ENCODE peak calls at places on chromosomes 1 and 21, in nine cellular contexts. One of them, this sample, is unnamed.

GRCh38 chr1:231558711-231559205 is 30.3 kb downstream of the TSNAX start:
- DNase-seq in endothelial cell of umbilical vein: peak; percentile 37
- DNase-seq in stomach: no peak
- DNase-seq in IMR-90: no peak
- DNase-seq in HL-60: no peak
- DNase-seq in ovary: no peak
- DNase-seq in lower lobe of right lung: no peak
- DNase-seq in breast epithelium: no peak
- DNase-seq in AG04450: no peak
- DNase-seq in this sample: no peak

GRCh38 chr1:41773144-41773571 is 145.6 kb downstream of the HIVEP3 start:
- DNase-seq in endothelial cell of umbilical vein: no peak
- DNase-seq in stomach: peak; percentile 83
- DNase-seq in IMR-90: peak; percentile 80
- DNase-seq in HL-60: no peak
- DNase-seq in ovary: no peak
- DNase-seq in lower lobe of right lung: no peak
- DNase-seq in breast epithelium: peak; percentile 94
- DNase-seq in AG04450: no peak
- DNase-seq in this sample: no peak

GRCh38 chr1:238485062-238485905 is 594.6 kb upstream of the ZP4 start:
- DNase-seq in endothelial cell of umbilical vein: no peak
- DNase-seq in stomach: no peak
- DNase-seq in IMR-90: peak; percentile 60
- DNase-seq in HL-60: no peak
- DNase-seq in ovary: no peak
- DNase-seq in lower lobe of right lung: no peak
- DNase-seq in breast epithelium: no peak
- DNase-seq in AG04450: no peak
- DNase-seq in this sample: no peak

GRCh38 chr1:48203287-48203900 is 19.1 kb upstream of the SLC5A9 start:
- DNase-seq in endothelial cell of umbilical vein: peak; percentile 57
- DNase-seq in stomach: no peak
- DNase-seq in IMR-90: peak; percentile 22
- DNase-seq in HL-60: no peak
- DNase-seq in ovary: no peak
- DNase-seq in lower lobe of right lung: no peak
- DNase-seq in breast epithelium: no peak
- DNase-seq in AG04450: no peak
- DNase-seq in this sample: no peak

GRCh38 chr1:221543529-221544120 is 198.3 kb downstream of the DUSP10 start:
- DNase-seq in endothelial cell of umbilical vein: peak; percentile 25
- DNase-seq in stomach: no peak
- DNase-seq in IMR-90: peak; percentile 54
- DNase-seq in HL-60: no peak
- DNase-seq in ovary: no peak
- DNase-seq in lower lobe of right lung: no peak
- DNase-seq in breast epithelium: no peak
- DNase-seq in AG04450: no peak
- DNase-seq in this sample: no peak

GRCh38 chr1:163439506-163439905 is 117.8 kb downstream of the NUF2 start:
- DNase-seq in endothelial cell of umbilical vein: no peak
- DNase-seq in stomach: no peak
- DNase-seq in IMR-90: no peak
- DNase-seq in HL-60: no peak
- DNase-seq in ovary: no peak
- DNase-seq in lower lobe of right lung: no peak
- DNase-seq in breast epithelium: no peak
- DNase-seq in AG04450: no peak
- DNase-seq in this sample: no peak

GRCh38 chr1:22169816-22170215 is 26.9 kb upstream of the WNT4 start:
- DNase-seq in endothelial cell of umbilical vein: no peak
- DNase-seq in stomach: no peak
- DNase-seq in IMR-90: no peak
- DNase-seq in HL-60: no peak
- DNase-seq in ovary: no peak
- DNase-seq in lower lobe of right lung: no peak
- DNase-seq in breast epithelium: no peak
- DNase-seq in AG04450: no peak
- DNase-seq in this sample: no peak

GRCh38 chr1:150186789-150187559 is 37.3 kb downstream of the PLEKHO1 start:
- DNase-seq in endothelial cell of umbilical vein: peak; percentile 40
- DNase-seq in stomach: no peak
- DNase-seq in IMR-90: peak; percentile 56
- DNase-seq in HL-60: peak; percentile 41
- DNase-seq in ovary: no peak
- DNase-seq in lower lobe of right lung: no peak
- DNase-seq in breast epithelium: no peak
- DNase-seq in AG04450: no peak
- DNase-seq in this sample: no peak

GRCh38 chr1:25647863-25648262 is 31.3 kb downstream of the MAN1C1 start:
- DNase-seq in endothelial cell of umbilical vein: no peak
- DNase-seq in stomach: no peak
- DNase-seq in IMR-90: no peak
- DNase-seq in HL-60: no peak
- DNase-seq in ovary: peak; percentile 5
- DNase-seq in lower lobe of right lung: no peak
- DNase-seq in breast epithelium: peak; percentile 5
- DNase-seq in AG04450: no peak
- DNase-seq in this sample: no peak

GRCh38 chr21:44424608-44425306 is 30.6 kb upstream of the LRRC3 start:
- DNase-seq in endothelial cell of umbilical vein: no peak
- DNase-seq in stomach: no peak
- DNase-seq in IMR-90: no peak
- DNase-seq in HL-60: no peak
- DNase-seq in ovary: no peak
- DNase-seq in lower lobe of right lung: no peak
- DNase-seq in breast epithelium: no peak
- DNase-seq in AG04450: no peak
- DNase-seq in this sample: peak; percentile 52

GRCh38 chr1:92464588-92465255 is 22.0 kb downstream of the GFI1 start:
- DNase-seq in endothelial cell of umbilical vein: no peak
- DNase-seq in stomach: no peak
- DNase-seq in IMR-90: no peak
- DNase-seq in HL-60: no peak
- DNase-seq in ovary: no peak
- DNase-seq in lower lobe of right lung: no peak
- DNase-seq in breast epithelium: no peak
- DNase-seq in AG04450: no peak
- DNase-seq in this sample: no peak

GRCh38 chr1:73637275-73637674 is 560.7 kb downstream of the LRRIQ3 start:
- DNase-seq in endothelial cell of umbilical vein: peak; percentile 45
- DNase-seq in stomach: no peak
- DNase-seq in IMR-90: no peak
- DNase-seq in HL-60: no peak
- DNase-seq in ovary: no peak
- DNase-seq in lower lobe of right lung: no peak
- DNase-seq in breast epithelium: no peak
- DNase-seq in AG04450: no peak
- DNase-seq in this sample: no peak

GRCh38 chr1:225653463-225654276 is 747 bp upstream of the ENAH start:
- DNase-seq in endothelial cell of umbilical vein: peak; percentile 83
- DNase-seq in stomach: peak; percentile 64
- DNase-seq in IMR-90: peak; percentile 73
- DNase-seq in HL-60: peak; percentile 37
- DNase-seq in ovary: peak; percentile 75
- DNase-seq in lower lobe of right lung: peak; percentile 69
- DNase-seq in breast epithelium: peak; percentile 76
- DNase-seq in AG04450: no peak
- DNase-seq in this sample: peak; percentile 50

GRCh38 chr1:177281901-177282300 is 111.1 kb downstream of the BRINP2 start:
- DNase-seq in endothelial cell of umbilical vein: no peak
- DNase-seq in stomach: no peak
- DNase-seq in IMR-90: no peak
- DNase-seq in HL-60: no peak
- DNase-seq in ovary: no peak
- DNase-seq in lower lobe of right lung: no peak
- DNase-seq in breast epithelium: no peak
- DNase-seq in AG04450: no peak
- DNase-seq in this sample: no peak

GRCh38 chr1:165737196-165737595 is 31.5 kb downstream of the TMCO1 start:
- DNase-seq in endothelial cell of umbilical vein: no peak
- DNase-seq in stomach: no peak
- DNase-seq in IMR-90: peak; percentile 45
- DNase-seq in HL-60: no peak
- DNase-seq in ovary: no peak
- DNase-seq in lower lobe of right lung: no peak
- DNase-seq in breast epithelium: no peak
- DNase-seq in AG04450: no peak
- DNase-seq in this sample: no peak

GRCh38 chr1:3799976-3800685 is 3.8 kb upstream of the LRRC47 start:
- DNase-seq in endothelial cell of umbilical vein: no peak
- DNase-seq in stomach: no peak
- DNase-seq in IMR-90: no peak
- DNase-seq in HL-60: no peak
- DNase-seq in ovary: no peak
- DNase-seq in lower lobe of right lung: peak; percentile 23
- DNase-seq in breast epithelium: no peak
- DNase-seq in AG04450: no peak
- DNase-seq in this sample: no peak

GRCh38 chr21:35027558-35028450 is 21.3 kb downstream of the RUNX1 start:
- DNase-seq in endothelial cell of umbilical vein: no peak
- DNase-seq in stomach: no peak
- DNase-seq in IMR-90: no peak
- DNase-seq in HL-60: no peak
- DNase-seq in ovary: no peak
- DNase-seq in lower lobe of right lung: no peak
- DNase-seq in breast epithelium: no peak
- DNase-seq in AG04450: no peak
- DNase-seq in this sample: no peak

GRCh38 chr1:211356723-211357418 is 30.2 kb downstream of the TRAF5 start:
- DNase-seq in endothelial cell of umbilical vein: no peak
- DNase-seq in stomach: no peak
- DNase-seq in IMR-90: peak; percentile 75
- DNase-seq in HL-60: no peak
- DNase-seq in ovary: no peak
- DNase-seq in lower lobe of right lung: no peak
- DNase-seq in breast epithelium: no peak
- DNase-seq in AG04450: no peak
- DNase-seq in this sample: no peak

GRCh38 chr1:151819951-151820623 is 11.5 kb downstream of the RORC start:
- DNase-seq in endothelial cell of umbilical vein: no peak
- DNase-seq in stomach: peak; percentile 40
- DNase-seq in IMR-90: no peak
- DNase-seq in HL-60: no peak
- DNase-seq in ovary: no peak
- DNase-seq in lower lobe of right lung: no peak
- DNase-seq in breast epithelium: no peak
- DNase-seq in AG04450: no peak
- DNase-seq in this sample: no peak

DNA sequence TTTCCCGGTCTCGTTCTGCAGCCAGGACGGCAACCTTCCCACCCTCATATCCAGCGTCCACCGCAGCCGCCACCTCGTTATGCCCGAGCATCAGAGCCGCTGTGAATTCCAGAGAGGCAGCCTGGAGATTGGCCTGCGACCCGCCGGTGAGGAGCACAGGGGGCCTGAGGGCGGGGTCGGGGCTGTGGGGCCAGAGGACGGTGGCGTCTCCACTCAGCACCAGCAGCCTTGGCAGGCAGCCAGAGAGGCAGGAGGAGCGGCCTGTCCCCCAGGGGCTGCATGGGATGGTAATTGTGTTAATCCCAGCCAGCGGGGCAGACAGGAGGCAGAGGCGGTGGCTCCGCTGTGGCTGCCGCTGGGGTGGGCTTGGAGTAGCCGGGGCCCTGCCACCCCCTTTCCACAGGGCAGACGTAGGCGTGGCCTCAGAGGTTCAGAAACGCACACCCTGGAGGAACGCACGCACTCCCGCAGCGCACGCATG is 12.1 kb downstream of the SAMD11 start:
- DNase-seq in endothelial cell of umbilical vein: no peak
- DNase-seq in stomach: no peak
- DNase-seq in IMR-90: no peak
- DNase-seq in HL-60: no peak
- DNase-seq in ovary: no peak
- DNase-seq in lower lobe of right lung: no peak
- DNase-seq in breast epithelium: no peak
- DNase-seq in AG04450: no peak
- DNase-seq in this sample: no peak
- H3K4me3 ChIP-seq in endothelial cell of umbilical vein: no peak overlapping the region
- H3K4me3 ChIP-seq in stomach: no peak overlapping the region
- H3K4me3 ChIP-seq in IMR-90: no peak overlapping the region
- H3K4me3 ChIP-seq in HL-60: no peak overlapping the region
- H3K4me3 ChIP-seq in ovary: no peak overlapping the region
- H3K4me3 ChIP-seq in lower lobe of right lung: no peak overlapping the region
- H3K4me3 ChIP-seq in breast epithelium: no peak overlapping the region
- H3K4me3 ChIP-seq in AG04450: no peak overlapping the region
- H3K4me3 ChIP-seq in this sample: no peak overlapping the region

GRCh38 chr1:53899708-53900107 is 5.7 kb downstream of the DIO1 start:
- DNase-seq in endothelial cell of umbilical vein: no peak
- DNase-seq in stomach: no peak
- DNase-seq in IMR-90: no peak
- DNase-seq in HL-60: no peak
- DNase-seq in ovary: no peak
- DNase-seq in lower lobe of right lung: no peak
- DNase-seq in breast epithelium: no peak
- DNase-seq in AG04450: no peak
- DNase-seq in this sample: no peak
- H3K4me3 ChIP-seq in endothelial cell of umbilical vein: no peak overlapping the region
- H3K4me3 ChIP-seq in stomach: no peak overlapping the region
- H3K4me3 ChIP-seq in IMR-90: no peak overlapping the region
- H3K4me3 ChIP-seq in HL-60: no peak overlapping the region
- H3K4me3 ChIP-seq in ovary: no peak overlapping the region
- H3K4me3 ChIP-seq in lower lobe of right lung: no peak overlapping the region
- H3K4me3 ChIP-seq in breast epithelium: no peak overlapping the region
- H3K4me3 ChIP-seq in AG04450: no peak overlapping the region
- H3K4me3 ChIP-seq in this sample: no peak overlapping the region

DNA sequence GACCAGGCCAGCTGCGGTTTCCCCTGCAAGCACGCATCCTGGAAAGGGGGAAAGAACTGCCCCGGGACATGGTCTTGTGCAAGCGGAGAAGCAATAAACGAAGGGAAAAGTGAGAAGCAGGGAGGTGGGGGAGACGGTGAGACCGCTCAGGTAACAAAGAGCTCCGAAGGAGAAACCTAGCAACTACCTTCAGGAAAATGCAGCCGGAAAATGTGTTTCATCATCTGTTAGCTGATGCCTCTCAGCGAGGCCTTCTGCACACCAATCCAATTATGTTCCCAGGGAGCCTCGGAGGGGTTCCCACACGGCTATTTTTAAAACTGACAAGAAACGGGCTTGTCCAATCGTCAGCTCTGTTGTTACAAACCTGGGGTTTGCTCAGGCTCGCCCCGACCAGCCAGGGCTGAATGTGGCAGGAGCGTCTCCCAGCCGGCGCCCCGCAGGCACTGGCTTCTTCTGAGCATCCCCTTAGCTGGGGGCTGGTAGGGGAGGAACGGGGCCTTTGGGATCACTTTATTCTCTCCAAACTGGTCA is 3.4 kb downstream of the RIPK4 start:
- DNase-seq in endothelial cell of umbilical vein: no peak
- DNase-seq in stomach: no peak
- DNase-seq in IMR-90: no peak
- DNase-seq in HL-60: no peak
- DNase-seq in ovary: no peak
- DNase-seq in lower lobe of right lung: no peak
- DNase-seq in breast epithelium: peak; percentile 83
- DNase-seq in AG04450: no peak
- DNase-seq in this sample: peak; percentile 89
- H3K4me3 ChIP-seq in endothelial cell of umbilical vein: no peak overlapping the region
- H3K4me3 ChIP-seq in stomach: peak overlapping the region; percentile 12
- H3K4me3 ChIP-seq in IMR-90: no peak overlapping the region
- H3K4me3 ChIP-seq in HL-60: no peak overlapping the region
- H3K4me3 ChIP-seq in ovary: no peak overlapping the region
- H3K4me3 ChIP-seq in lower lobe of right lung: no peak overlapping the region
- H3K4me3 ChIP-seq in breast epithelium: no peak overlapping the region
- H3K4me3 ChIP-seq in AG04450: no peak overlapping the region
- H3K4me3 ChIP-seq in this sample: peak overlapping the region; percentile 87

GRCh38 chr1:886760-887159 is 37.0 kb upstream of the SAMD11 start:
- DNase-seq in endothelial cell of umbilical vein: no peak
- DNase-seq in stomach: no peak
- DNase-seq in IMR-90: no peak
- DNase-seq in HL-60: no peak
- DNase-seq in ovary: no peak
- DNase-seq in lower lobe of right lung: no peak
- DNase-seq in breast epithelium: no peak
- DNase-seq in AG04450: no peak
- DNase-seq in this sample: no peak
- H3K4me3 ChIP-seq in endothelial cell of umbilical vein: no peak overlapping the region
- H3K4me3 ChIP-seq in stomach: no peak overlapping the region
- H3K4me3 ChIP-seq in IMR-90: no peak overlapping the region
- H3K4me3 ChIP-seq in HL-60: no peak overlapping the region
- H3K4me3 ChIP-seq in ovary: no peak overlapping the region
- H3K4me3 ChIP-seq in lower lobe of right lung: no peak overlapping the region
- H3K4me3 ChIP-seq in breast epithelium: no peak overlapping the region
- H3K4me3 ChIP-seq in AG04450: no peak overlapping the region
- H3K4me3 ChIP-seq in this sample: no peak overlapping the region

This sample was measured in RWPE2.